ENCODE peak calls at places on chromosomes 5 and 9, in nine cellular contexts. B, A, T, C, U, O, V, K and G are unnamed samples.

GRCh38 chr5:2123874-2124273 is 241.1 kb upstream of the IRX4 start:
- DNase-seq in T (no peak), C (no peak), A (no peak), B (peak; percentile 18), U (no peak), K (no peak), O (no peak), V (no peak), G (no peak)

GRCh38 chr5:103258957-103259704 is 568 bp downstream of the MACIR start:
- DNase-seq in C (peak; percentile 22), V (peak; percentile 64), T (peak; percentile 63), U (peak; percentile 32), K (peak; percentile 50), A (peak; percentile 82), O (peak; percentile 64), B (peak; percentile 71), G (peak; percentile 61)

GRCh38 chr5:31269259-31269658 is 75.8 kb downstream of the CDH6 start:
- DNase-seq in U (no peak), O (no peak), V (no peak), A (no peak), T (no peak), K (no peak), C (no peak), B (no peak), G (no peak)

GRCh38 chr9:113990975-113991471 is 87.1 kb downstream of the AMBP start:
- DNase-seq in T (no peak), A (no peak), K (no peak), O (no peak), U (no peak), C (no peak), V (no peak), B (no peak), G (no peak)

GRCh38 chr9:33329117-33329563 is 38.8 kb downstream of the NFX1 start:
- DNase-seq in C (peak; percentile 99), A (no peak), U (no peak), O (no peak), V (no peak), T (peak; percentile 82), B (no peak), K (no peak), G (no peak)

GRCh38 chr5:40797273-40798011 is 732 bp downstream of the PRKAA1 start:
- DNase-seq in A (peak; percentile 90), O (peak; percentile 80), B (peak; percentile 85), T (peak; percentile 73), U (peak; percentile 48), V (peak; percentile 91), K (peak; percentile 68), C (peak; percentile 46), G (peak; percentile 77)

GRCh38 chr9:129328357-129329103 is 150.5 kb upstream of the IER5L start:
- DNase-seq in T (no peak), K (no peak), U (no peak), V (no peak), C (no peak), O (peak; percentile 40), B (no peak), A (no peak), G (no peak)

GRCh38 chr9:28051559-28051958 is 478.3 kb upstream of the C9orf72 start:
- DNase-seq in U (no peak), A (no peak), K (no peak), C (no peak), B (no peak), V (no peak), O (no peak), T (no peak), G (no peak)

GRCh38 chr5:177232761-177233160 is 70.8 kb downstream of the RAB24 start:
- DNase-seq in U (no peak), T (no peak), A (no peak), C (peak; percentile 18), O (no peak), V (no peak), B (no peak), K (no peak), G (no peak)

GRCh38 chr5:127492854-127493738 is 24.3 kb upstream of the PRRC1 start:
- DNase-seq in A (no peak), U (no peak), C (peak; percentile 86), K (no peak), V (peak; percentile 59), B (no peak), O (no peak), T (no peak), G (peak; percentile 29)

GRCh38 chr9:87263291-87263690 is 234.4 kb upstream of the DAPK1 start:
- DNase-seq in V (no peak), A (no peak), B (no peak), C (no peak), T (no peak), K (no peak), O (no peak), U (no peak), G (no peak)

GRCh38 chr9:37966443-37967271 is 62.7 kb upstream of the SLC25A51 start:
- DNase-seq in B (no peak), A (peak; percentile 14), T (no peak), C (peak; percentile 73), V (no peak), O (no peak), U (no peak), K (no peak), G (no peak)

GRCh38 chr5:31999470-31999869 is 174.6 kb downstream of the GOLPH3 start:
- DNase-seq in V (no peak), K (no peak), U (no peak), T (no peak), C (no peak), A (no peak), B (no peak), O (no peak), G (no peak)

GRCh38 chr9:132756214-132756799 is 86.0 kb downstream of the GTF3C4 start:
- DNase-seq in V (no peak), B (no peak), O (no peak), A (no peak), T (no peak), K (no peak), C (no peak), U (no peak), G (no peak)

GRCh38 chr9:89542461-89543021 is 44.6 kb upstream of the SEMA4D start:
- DNase-seq in V (no peak), B (no peak), K (no peak), A (no peak), O (no peak), C (no peak), U (no peak), T (no peak), G (no peak)

GRCh38 chr5:56561-57290 is 35.2 kb upstream of the PLEKHG4B start:
- DNase-seq in A (no peak), O (no peak), T (peak; percentile 26), K (no peak), C (peak; percentile 45), U (no peak), V (peak; percentile 36), B (no peak), G (no peak)

GRCh38 chr9:127225747-127226646 is 38.6 kb upstream of the GARNL3 start:
- DNase-seq in K (no peak), U (no peak), B (no peak), C (peak; percentile 3), V (peak; percentile 54), A (no peak), O (no peak), T (no peak), G (no peak)

GRCh38 chr5:143025376-143025775 is 255.2 kb downstream of the ARHGAP26 start:
- DNase-seq in K (no peak), U (no peak), C (no peak), B (no peak), T (no peak), V (no peak), A (no peak), O (no peak), G (no peak)

GRCh38 chr9:134185536-134186011 is 21.2 kb upstream of the RNU6ATAC start:
- DNase-seq in A (no peak), K (no peak), B (peak; percentile 63), C (no peak), T (no peak), V (peak; percentile 38), O (no peak), U (no peak), G (peak; percentile 29)

GRCh38 chr5:89932771-89933181 is 476.8 kb downstream of the CETN3 start:
- DNase-seq in U (no peak), T (no peak), V (no peak), C (no peak), A (no peak), O (no peak), B (no peak), K (no peak), G (no peak)

GRCh38 chr9:124399323-124399962 is 15.8 kb downstream of the PSMB7 start:
- DNase-seq in A (no peak), B (no peak), T (no peak), U (peak; percentile 30), K (no peak), V (no peak), C (no peak), O (no peak), G (no peak)

GRCh38 chr5:32503261-32503660 is 58.7 kb upstream of the ZFR start:
- DNase-seq in O (no peak), T (no peak), B (no peak), K (no peak), V (no peak), A (no peak), U (no peak), C (no peak), G (no peak)